ENCODE peak calls at places on chromosome 7, in six cellular contexts. N is mammary epithelial cell, B is GM23248, I is neuronal stem cell, M is HCT116, O is endothelial cell of umbilical vein. D is an unnamed sample.

GRCh38 chr7:116354546-116355422 is 144.4 kb downstream of the TES start:
- DNase-seq in M (peak), N (peak), B (peak), O (peak), I (no peak), D (no peak)

GRCh38 chr7:143385891-143386781 is 5.0 kb downstream of the ZYX start:
- DNase-seq in M (no peak), N (no peak), O (peak), B (peak), I (no peak), D (no peak)

GRCh38 chr7:27814054-27814453 is 74.1 kb downstream of the TAX1BP1 start:
- DNase-seq in M (no peak), O (no peak), N (no peak), I (no peak), B (no peak), D (no peak)

GRCh38 chr7:105173586-105173985 is 159.6 kb downstream of the KMT2E start:
- DNase-seq in N (no peak), M (no peak), B (no peak), O (no peak), I (no peak), D (no peak)

GRCh38 chr7:116977172-116977571 is 23.9 kb downstream of the ST7 start:
- DNase-seq in I (no peak), O (no peak), N (no peak), B (peak), M (no peak), D (no peak)

GRCh38 chr7:10708447-10708846 is 265.2 kb upstream of the PHF14 start:
- DNase-seq in O (no peak), M (peak), N (no peak), B (no peak), I (peak), D (peak)

GRCh38 chr7:120097020-120097419 is 176.0 kb upstream of the KCND2 start:
- DNase-seq in N (no peak), B (no peak), I (no peak), O (no peak), M (no peak), D (no peak)

GRCh38 chr7:142927085-142927745 is 6.3 kb downstream of the TRPV5 start:
- DNase-seq in B (no peak), O (no peak), I (no peak), N (no peak), M (no peak), D (no peak)

GRCh38 chr7:86013662-86014061 is 630.0 kb upstream of the GRM3 start:
- DNase-seq in M (no peak), I (no peak), N (no peak), O (no peak), B (no peak), D (no peak)

GRCh38 chr7:19701471-19701870 is 7.4 kb downstream of the POLR1F start:
- DNase-seq in N (no peak), O (no peak), B (no peak), M (no peak), I (no peak), D (no peak)

GRCh38 chr7:25068814-25069213 is 56.2 kb downstream of the CYCS start:
- DNase-seq in O (no peak), N (no peak), I (no peak), M (no peak), B (peak), D (no peak)

GRCh38 chr7:99267530-99268360 is 4.9 kb upstream of the MYH16 start:
- DNase-seq in B (peak), I (no peak), N (peak), M (peak), O (peak), D (no peak)

GRCh38 chr7:155513543-155514285 is 32.6 kb downstream of the CNPY1 start:
- DNase-seq in I (no peak), O (no peak), N (no peak), M (no peak), B (no peak), D (no peak)

GRCh38 chr7:47074702-47075153 is 507.2 kb downstream of the TNS3 start:
- DNase-seq in I (no peak), B (no peak), O (no peak), M (no peak), N (no peak), D (no peak)

GRCh38 chr7:76330245-76330644 is 27.8 kb downstream of the HSPB1 start:
- DNase-seq in N (no peak), B (no peak), M (no peak), O (no peak), I (no peak), D (no peak)

GRCh38 chr7:107563072-107563760 is 504 bp downstream of the COG5 start:
- DNase-seq in N (no peak), O (no peak), I (no peak), B (no peak), M (peak), D (no peak)

GRCh38 chr7:136146925-136147324 is 169.8 kb upstream of the MTPN start:
- DNase-seq in I (no peak), B (no peak), O (no peak), M (no peak), N (no peak), D (no peak)

GRCh38 chr7:33761440-33762080 is 143.8 kb upstream of the BMPER start:
- DNase-seq in N (no peak), I (no peak), M (no peak), O (no peak), B (no peak), D (no peak)

GRCh38 chr7:33762903-33763295 is 142.4 kb upstream of the BMPER start:
- DNase-seq in M (no peak), I (no peak), B (no peak), O (no peak), N (no peak), D (no peak)

GRCh38 chr7:33760146-33760545 is 145.2 kb upstream of the BMPER start:
- DNase-seq in N (no peak), B (no peak), O (no peak), M (no peak), I (no peak), D (no peak)

GRCh38 chr7:33762153-33762902 is 143.0 kb upstream of the BMPER start:
- DNase-seq in B (no peak), N (no peak), I (no peak), O (no peak), M (no peak), D (no peak)

GRCh38 chr7:33760834-33761233 is 144.5 kb upstream of the BMPER start:
- DNase-seq in I (no peak), M (no peak), N (no peak), O (peak), B (no peak), D (no peak)
- H3K4me3 ChIP-seq in I (no peak), M (no peak), N (no peak), O (no peak), B (no peak), D (no peak)

DNA sequence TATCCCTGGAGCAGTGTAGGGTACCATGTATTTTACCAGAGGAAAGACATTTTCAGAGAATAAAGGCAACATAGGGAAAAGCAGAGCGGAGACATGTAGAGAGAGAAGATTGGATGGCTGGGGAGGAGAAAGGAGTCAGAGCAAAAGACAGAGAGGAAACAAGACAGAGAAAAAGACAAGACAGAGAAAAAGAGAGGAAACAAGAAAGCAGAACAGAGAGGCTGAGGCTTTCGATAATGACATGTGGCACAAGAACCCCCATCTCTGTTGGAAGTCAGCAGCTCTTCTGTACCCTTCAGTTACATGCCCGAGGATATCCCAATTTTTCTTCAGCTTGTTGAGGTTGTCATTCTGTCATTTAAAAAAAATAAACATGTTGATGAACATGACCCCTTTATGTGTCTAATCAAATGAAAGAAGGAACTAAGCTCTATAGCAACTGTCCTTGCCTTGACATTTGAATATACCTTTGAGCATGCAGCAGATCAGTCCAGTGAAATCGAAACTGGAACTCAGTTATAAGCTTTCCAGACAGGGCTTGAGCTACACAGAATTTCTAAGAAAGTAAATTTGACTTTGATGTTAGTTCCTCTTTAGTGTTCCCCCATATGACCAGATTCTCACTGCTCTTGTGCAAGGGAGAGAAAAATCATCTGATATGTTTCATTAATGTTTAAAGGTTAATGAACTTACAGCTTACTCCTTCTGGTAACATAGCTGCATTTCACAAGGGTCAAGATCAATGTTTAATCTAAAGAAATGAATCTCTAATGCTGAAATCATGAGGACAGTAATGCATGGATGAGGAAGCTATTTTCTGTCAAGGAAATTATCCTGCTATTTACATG is 75.1 kb upstream of the SP4 start:
- DNase-seq in I (no peak), N (no peak), M (no peak), B (no peak), O (no peak), D (peak)
- H2AFZ ChIP-seq in I (no peak), N (no peak), M (no peak), B (no peak), O (no peak), D (peak)

GRCh38 chr7:149664176-149664575 is 109.2 kb downstream of the ZNF467 start:
- DNase-seq in M (no peak), B (no peak), N (peak), I (no peak), O (no peak), D (no peak)

GRCh38 chr7:149664666-149665065 is 108.7 kb downstream of the ZNF467 start:
- DNase-seq in M (peak), B (no peak), O (no peak), I (no peak), N (peak), D (no peak)

GRCh38 chr7:149666360-149666905 is 107.0 kb downstream of the ZNF467 start:
- DNase-seq in M (no peak), N (peak), B (no peak), I (no peak), O (no peak), D (no peak)

GRCh38 chr7:149662591-149663095 is 110.7 kb downstream of the ZNF467 start:
- DNase-seq in I (peak), O (peak), B (peak), M (peak), N (peak), D (peak)
- H3K4me3 ChIP-seq in I (no peak), O (no peak), B (no peak), M (no peak), N (no peak), D (no peak)

GRCh38 chr7:50530771-50531170 is 34.4 kb downstream of the DDC start:
- DNase-seq in O (no peak), B (no peak), N (no peak), M (no peak), I (no peak), D (no peak)

GRCh38 chr7:50528266-50529092 is 36.7 kb downstream of the DDC start:
- DNase-seq in O (no peak), I (no peak), M (no peak), N (no peak), B (no peak), D (no peak)

GRCh38 chr7:50531401-50531906 is 33.8 kb downstream of the DDC start:
- DNase-seq in B (peak), N (peak), M (peak), O (peak), I (no peak), D (no peak)

GRCh38 chr7:50531928-50532327 is 33.3 kb downstream of the DDC start:
- DNase-seq in I (no peak), O (no peak), N (no peak), B (peak), M (no peak), D (no peak)

GRCh38 chr7:50529093-50529862 is 35.9 kb downstream of the DDC start:
- DNase-seq in I (no peak), M (no peak), O (no peak), B (no peak), N (no peak), D (no peak)
- H2AFZ ChIP-seq in I (no peak), M (no peak), O (no peak), B (no peak), N (no peak), D (no peak)

D was measured in MM.1S.